ENCODE peak calls at places on chromosomes 13 and 19, in six cellular contexts. P is aorta; Q is lower leg skin; E is PC-3; T is CD4-positive, alpha-beta T cell; S is WERI-Rb-1. U is an unnamed sample.

GRCh38 chr19:42191855-42192254 is 25.6 kb downstream of the DEDD2 start:
- DNase-seq in P (no peak), Q (peak), E (peak), T (no peak), S (no peak), U (no peak)

GRCh38 chr19:2618611-2619010 is 83.9 kb downstream of the GNG7 start:
- DNase-seq in P (no peak), Q (no peak), E (peak), T (peak), S (no peak), U (no peak)

GRCh38 chr13:84810781-84811180 is 928.5 kb upstream of the SLITRK1 start:
- DNase-seq in P (no peak), Q (no peak), E (no peak), T (no peak), S (no peak), U (no peak)

GRCh38 chr19:39830406-39830805 is 3.6 kb downstream of the DYRK1B start:
- DNase-seq in P (no peak), Q (no peak), E (no peak), T (no peak), S (no peak), U (no peak)

GRCh38 chr13:46855664-46856063 is 41.2 kb downstream of the HTR2A start:
- DNase-seq in P (no peak), Q (no peak), E (no peak), T (no peak), S (no peak), U (no peak)

GRCh38 chr13:48653074-48654054 is at the start of gene CYSLTR2:
- DNase-seq in P (no peak), Q (no peak), E (no peak), T (peak), S (no peak), U (no peak)

GRCh38 chr19:56217039-56217949 is 15.2 kb downstream of the ZSCAN5C start:
- DNase-seq in P (no peak), Q (peak), E (no peak), T (no peak), S (no peak), U (no peak)

GRCh38 chr13:73065665-73066350 is 7.0 kb downstream of the KLF5 start:
- DNase-seq in P (no peak), Q (no peak), E (peak), T (no peak), S (no peak), U (no peak)

GRCh38 chr19:33193864-33194362 is at the start of gene LRP3:
- DNase-seq in P (peak), Q (no peak), E (peak), T (no peak), S (peak), U (peak)

GRCh38 chr13:50617134-50617721 is 226.3 kb downstream of the DLEU7 start:
- DNase-seq in P (no peak), Q (no peak), E (peak), T (no peak), S (no peak), U (no peak)

GRCh38 chr13:72151241-72151640 is 284.2 kb upstream of the DACH1 start:
- DNase-seq in P (no peak), Q (no peak), E (peak), T (no peak), S (no peak), U (no peak)

GRCh38 chr13:64457976-64458375 is 2772.2 kb downstream of the PCDH9 start:
- DNase-seq in P (no peak), Q (no peak), E (no peak), T (no peak), S (no peak), U (no peak)

GRCh38 chr19:2243274-2244121 is 5.6 kb upstream of the AMH start:
- DNase-seq in P (no peak), Q (no peak), E (no peak), T (no peak), S (no peak), U (no peak)

GRCh38 chr13:58964048-58964447 is 1199.7 kb downstream of the DIAPH3 start:
- DNase-seq in P (no peak), Q (no peak), E (no peak), T (no peak), S (no peak), U (no peak)

GRCh38 chr19:40739871-40740703 is 10.2 kb downstream of the ACTMAP start:
- DNase-seq in P (no peak), Q (no peak), E (no peak), T (no peak), S (peak), U (no peak)

GRCh38 chr13:32381539-32381938 is 46.4 kb downstream of the N4BP2L1 start:
- DNase-seq in P (no peak), Q (no peak), E (peak), T (peak), S (no peak), U (peak)

GRCh38 chr19:11420894-11421606 is 1.9 kb upstream of the RGL3 start:
- DNase-seq in P (no peak), Q (no peak), E (no peak), T (no peak), S (no peak), U (no peak)

GRCh38 chr13:31036717-31037116 is 104.3 kb downstream of the TEX26 start:
- DNase-seq in P (no peak), Q (no peak), E (no peak), T (no peak), S (no peak), U (no peak)

GRCh38 chr13:111042661-111043226 is 72.4 kb upstream of the ARHGEF7 start:
- DNase-seq in P (no peak), Q (no peak), E (no peak), T (no peak), S (no peak), U (no peak)

GRCh38 chr19:43784251-43784980 is 3.6 kb upstream of the KCNN4 start:
- DNase-seq in P (peak), Q (no peak), E (peak), T (no peak), S (peak), U (no peak)

GRCh38 chr19:51571599-51571998 is 516 bp downstream of the ZNF175 start:
- DNase-seq in P (no peak), Q (no peak), E (peak), T (no peak), S (no peak), U (no peak)

GRCh38 chr19:30311911-30312310 is 60.3 kb upstream of the ZNF536 start:
- DNase-seq in P (no peak), Q (no peak), E (no peak), T (no peak), S (no peak), U (no peak)

GRCh38 chr19:54653181-54653809 is 9.5 kb upstream of the LILRB4 start:
- DNase-seq in P (no peak), Q (no peak), E (peak), T (no peak), S (no peak), U (no peak)

GRCh38 chr19:41433171-41433570 is 6.0 kb upstream of the B3GNT8 start:
- DNase-seq in P (no peak), Q (no peak), E (no peak), T (no peak), S (no peak), U (no peak)

GRCh38 chr13:32330438-32330837 is 15.1 kb downstream of the BRCA2 start:
- DNase-seq in P (no peak), Q (no peak), E (no peak), T (no peak), S (no peak), U (no peak)

GRCh38 chr13:110382830-110383229 is 75.7 kb downstream of the COL4A2 start:
- DNase-seq in P (no peak), Q (no peak), E (no peak), T (no peak), S (no peak), U (no peak)

GRCh38 chr13:76828316-76828741 is 57.9 kb downstream of the KCTD12 start:
- DNase-seq in P (no peak), Q (no peak), E (no peak), T (no peak), S (no peak), U (no peak)

GRCh38 chr19:42199440-42200115 is 17.9 kb downstream of the DEDD2 start:
- DNase-seq in P (peak), Q (peak), E (no peak), T (no peak), S (no peak), U (no peak)

U was measured in ovary.